ENCODE peak calls at places on chromosomes 12 and 14, in seven cellular contexts. I is lower leg skin, P is HCT116, U is ovary, R is K562, V is tibial nerve, H is esophagus muscularis mucosa. F is an unnamed sample.
A peak's percentile ranks its signal among the peaks of the same experiment; 100 is the strongest.

GRCh38 chr12:54028324-54029201 is at the start of gene HOXC6:
- DNase-seq in I (no peak), P (no peak), U (peak; percentile 68), R (peak; percentile 57), V (no peak), H (no peak), F (no peak)

GRCh38 chr14:51724650-51725049 is 72.9 kb downstream of the FRMD6 start:
- DNase-seq in I (no peak), P (no peak), U (no peak), R (no peak), V (no peak), H (no peak), F (no peak)

GRCh38 chr12:116502989-116503496 is 56.1 kb upstream of the MAP1LC3B2 start:
- DNase-seq in I (no peak), P (no peak), U (no peak), R (peak; percentile 20), V (no peak), H (no peak), F (no peak)

GRCh38 chr14:90839024-90839888 is 23.0 kb upstream of the TTC7B start:
- DNase-seq in I (peak; percentile 87), P (no peak), U (peak; percentile 60), R (no peak), V (peak; percentile 43), H (peak; percentile 91), F (no peak)

GRCh38 chr14:33315721-33316120 is 377.0 kb downstream of the NPAS3 start:
- DNase-seq in I (no peak), P (no peak), U (no peak), R (no peak), V (peak; percentile 9), H (no peak), F (no peak)

GRCh38 chr12:92144045-92144630 is 1.5 kb downstream of the BTG1 start:
- DNase-seq in I (peak; percentile 91), P (peak; percentile 66), U (peak; percentile 73), R (peak; percentile 91), V (peak; percentile 79), H (peak; percentile 95), F (peak; percentile 88)

GRCh38 chr12:105485321-105485910 is 154.9 kb downstream of the C12orf75 start:
- DNase-seq in I (peak; percentile 75), P (no peak), U (peak; percentile 27), R (no peak), V (no peak), H (no peak), F (no peak)

GRCh38 chr12:127516467-127516866 is 750.5 kb upstream of the TMEM132C start:
- DNase-seq in I (no peak), P (no peak), U (no peak), R (no peak), V (no peak), H (no peak), F (no peak)

GRCh38 chr12:65879878-65880277 is 55.6 kb downstream of the HMGA2 start:
- DNase-seq in I (no peak), P (no peak), U (no peak), R (no peak), V (no peak), H (no peak), F (no peak)

GRCh38 chr12:113831016-113831415 is 135.1 kb downstream of the RBM19 start:
- DNase-seq in I (no peak), P (no peak), U (no peak), R (no peak), V (no peak), H (no peak), F (no peak)

GRCh38 chr14:45140661-45141187 is 5.0 kb downstream of the FANCM start:
- DNase-seq in I (no peak), P (no peak), U (no peak), R (no peak), V (no peak), H (no peak), F (no peak)

GRCh38 chr14:45135181-45135580 is 549 bp upstream of the FANCM start:
- DNase-seq in I (no peak), P (no peak), U (no peak), R (no peak), V (peak; percentile 7), H (no peak), F (peak; percentile 69)

GRCh38 chr14:45134051-45134958 is at the start of gene FKBP3:
- DNase-seq in I (peak; percentile 98), P (peak; percentile 99), U (peak; percentile 96), R (peak; percentile 96), V (peak; percentile 96), H (peak; percentile 97), F (peak; percentile 99)

GRCh38 chr14:45133683-45134050 is 614 bp downstream of the FKBP3 start:
- DNase-seq in I (no peak), P (no peak), U (no peak), R (no peak), V (no peak), H (no peak), F (no peak)

GRCh38 chr14:45135659-45136314 is at the start of gene FANCM:
- DNase-seq in I (peak; percentile 98), P (peak; percentile 98), U (peak; percentile 95), R (peak; percentile 95), V (peak; percentile 97), H (peak; percentile 97), F (peak; percentile 98)
- TF ChIP-seq POLR2A in I (no peak), P (peak; percentile 79), U (no peak), R (peak; percentile 83), V (no peak), H (no peak), F (peak; percentile 67)

DNA sequence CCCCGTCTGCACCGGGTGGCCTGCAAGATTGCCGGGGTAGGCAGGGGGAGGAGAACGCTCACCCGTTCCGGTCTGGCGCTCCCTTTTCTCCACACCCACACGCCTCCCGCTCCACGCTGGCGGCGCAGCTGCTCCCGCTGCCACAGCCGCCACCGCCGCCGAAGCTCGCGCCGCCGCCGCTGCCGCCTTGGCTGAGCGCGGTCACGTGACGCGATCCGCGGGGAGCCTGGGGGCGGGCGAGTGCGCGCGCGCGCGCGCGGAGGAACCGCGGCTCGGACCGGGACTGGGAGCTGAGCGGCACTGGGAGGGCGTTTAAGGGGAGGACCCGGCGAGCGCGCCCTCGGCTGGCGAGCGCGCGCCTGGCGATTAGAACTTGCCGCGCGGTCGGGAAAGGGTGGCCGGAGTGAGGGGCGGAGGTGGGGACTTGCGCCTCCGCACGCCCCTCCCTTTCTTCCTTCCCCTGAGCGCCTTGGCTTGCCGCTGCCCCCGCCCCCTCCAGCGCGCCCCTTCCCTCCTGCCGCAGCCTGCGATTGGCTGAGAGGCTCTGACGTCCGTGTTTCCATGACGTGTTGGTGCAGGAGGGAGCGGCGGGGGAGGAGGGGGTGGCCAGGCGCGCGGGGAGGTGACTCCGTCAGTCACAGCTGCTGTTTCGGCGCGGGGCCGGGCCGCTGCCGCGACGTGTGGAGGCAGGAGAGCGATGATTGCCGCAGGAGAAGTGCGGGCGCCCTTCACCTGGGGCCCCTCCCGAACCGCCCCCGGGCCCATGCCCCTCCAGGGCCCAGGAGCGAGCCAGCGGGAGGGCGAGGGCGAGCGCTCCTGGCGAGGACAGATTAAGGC is 737 bp upstream of the ATP2B1 start:
- DNase-seq in I (peak; percentile 100), P (peak; percentile 97), U (peak; percentile 99), R (peak; percentile 98), V (peak; percentile 99), H (peak; percentile 100), F (peak; percentile 100)
- TF ChIP-seq POLR2A in I (peak; percentile 85), P (no peak), U (peak; percentile 95), R (peak; percentile 70), V (peak; percentile 92), H (peak; percentile 95), F (peak; percentile 84)

GRCh38 chr12:48924617-48925217 is 575 bp downstream of the FKBP11 start:
- DNase-seq in I (no peak), P (no peak), U (peak; percentile 59), R (no peak), V (peak; percentile 25), H (no peak), F (peak; percentile 63)

GRCh38 chr12:48927261-48927660 is 2.0 kb upstream of the FKBP11 start:
- DNase-seq in I (no peak), P (no peak), U (no peak), R (no peak), V (no peak), H (no peak), F (no peak)

GRCh38 chr12:48923117-48923516 is 2.2 kb downstream of the FKBP11 start:
- DNase-seq in I (no peak), P (no peak), U (no peak), R (no peak), V (no peak), H (no peak), F (no peak)

GRCh38 chr12:48929551-48929950 is 4.3 kb upstream of the FKBP11 start:
- DNase-seq in I (no peak), P (no peak), U (no peak), R (no peak), V (no peak), H (no peak), F (no peak)

GRCh38 chr12:48925218-48925871 is at the start of gene FKBP11:
- DNase-seq in I (peak; percentile 93), P (no peak), U (peak; percentile 62), R (no peak), V (peak; percentile 26), H (no peak), F (peak; percentile 61)
- TF ChIP-seq POLR2A in I (no peak), P (no peak), U (no peak), R (no peak), V (no peak), H (no peak), F (no peak)

DNA sequence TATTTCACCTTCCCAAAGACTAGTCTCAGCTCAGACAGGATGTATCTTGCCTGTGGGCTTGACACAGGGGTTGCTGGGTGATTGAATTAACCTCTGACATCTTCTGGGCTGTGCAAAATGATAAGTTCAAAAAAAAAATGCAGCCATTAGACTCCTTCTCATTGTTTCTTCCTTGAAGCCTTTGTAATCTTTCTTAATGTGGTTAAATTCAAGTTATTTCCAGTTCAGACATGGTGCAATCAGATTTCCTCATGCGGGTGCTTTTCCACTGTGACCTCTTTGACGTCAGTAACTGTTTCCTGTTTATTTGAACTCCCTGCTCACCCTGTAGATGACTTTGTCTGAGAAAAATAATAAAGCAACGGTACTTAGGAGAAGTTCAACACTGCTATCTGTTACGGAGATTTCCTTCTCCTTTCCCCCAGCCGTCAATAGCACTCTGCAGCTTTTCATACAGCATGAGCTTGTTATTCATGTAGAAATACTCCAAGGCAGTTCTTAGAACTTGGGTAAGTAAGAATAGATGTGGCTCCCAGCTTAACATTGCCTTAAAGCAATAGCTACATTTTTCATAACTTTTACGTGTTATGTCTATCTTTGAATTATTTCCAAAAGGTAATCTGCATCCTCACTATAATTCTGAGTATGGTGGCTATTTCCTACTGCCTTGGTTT is 155.5 kb downstream of the PRKCH start:
- DNase-seq in I (peak; percentile 60), P (no peak), U (peak; percentile 75), R (peak; percentile 18), V (peak; percentile 82), H (no peak), F (no peak)
- TF ChIP-seq POLR2A in I (no peak), P (no peak), U (peak; percentile 16), R (no peak), V (peak; percentile 22), H (no peak), F (no peak)

GRCh38 chr14:104985675-104986486 is at the start of gene CLBA1:
- DNase-seq in I (peak; percentile 97), P (peak; percentile 72), U (peak; percentile 87), R (peak; percentile 91), V (peak; percentile 65), H (no peak), F (peak; percentile 96)
- TF ChIP-seq POLR2A in I (no peak), P (peak; percentile 46), U (no peak), R (no peak), V (no peak), H (no peak), F (peak; percentile 32)

F was measured in erythroblast.